ENCODE peak calls at places on chromosome 22, in five cellular contexts. One of them, this sample, is unnamed.

GRCh38 chr22:44256860-44257560 is 55.7 kb downstream of the SHISAL1 start:
- DNase-seq in HCT116: no peak
- DNase-seq in K562: no peak
- DNase-seq in A549: no peak
- DNase-seq in GM23338: no peak
- DNase-seq in this sample: no peak

GRCh38 chr22:30273196-30273595 is 6.5 kb upstream of the OSM start:
- DNase-seq in GM23338: no peak
- DNase-seq in K562: no peak
- DNase-seq in A549: no peak
- DNase-seq in HCT116: no peak
- DNase-seq in this sample: peak

GRCh38 chr22:29932121-29932520 is 49.1 kb downstream of the MTMR3 start:
- DNase-seq in A549: no peak
- DNase-seq in HCT116: no peak
- DNase-seq in GM23338: no peak
- DNase-seq in K562: no peak
- DNase-seq in this sample: no peak

GRCh38 chr22:43281400-43281799 is 61.8 kb downstream of the SCUBE1 start:
- DNase-seq in HCT116: no peak
- DNase-seq in GM23338: no peak
- DNase-seq in A549: no peak
- DNase-seq in K562: no peak
- DNase-seq in this sample: no peak

GRCh38 chr22:24305260-24305692 is 34.6 kb downstream of the SPECC1L start:
- DNase-seq in GM23338: no peak
- DNase-seq in A549: no peak
- DNase-seq in HCT116: no peak
- DNase-seq in K562: no peak
- DNase-seq in this sample: no peak

GRCh38 chr22:27223317-27224177 is 566.2 kb downstream of the MIAT start:
- DNase-seq in A549: peak
- DNase-seq in HCT116: no peak
- DNase-seq in K562: no peak
- DNase-seq in GM23338: no peak
- DNase-seq in this sample: no peak

GRCh38 chr22:46052801-46053562 is 76.0 kb upstream of the WNT7B start:
- DNase-seq in A549: no peak
- DNase-seq in HCT116: no peak
- DNase-seq in GM23338: no peak
- DNase-seq in K562: no peak
- DNase-seq in this sample: no peak

GRCh38 chr22:17269224-17269606 is 50.0 kb upstream of the ADA2 start:
- DNase-seq in A549: no peak
- DNase-seq in HCT116: no peak
- DNase-seq in GM23338: no peak
- DNase-seq in K562: no peak
- DNase-seq in this sample: no peak

GRCh38 chr22:42892571-42893316 is 35.7 kb upstream of the ARFGAP3 start:
- DNase-seq in K562: no peak
- DNase-seq in GM23338: no peak
- DNase-seq in HCT116: no peak
- DNase-seq in A549: no peak
- DNase-seq in this sample: peak

GRCh38 chr22:39068033-39068785 is 8.9 kb upstream of the APOBEC3G start:
- DNase-seq in GM23338: no peak
- DNase-seq in K562: no peak
- DNase-seq in HCT116: no peak
- DNase-seq in A549: no peak
- DNase-seq in this sample: no peak

GRCh38 chr22:36368359-36368983 is 19.3 kb downstream of the MYH9 start:
- DNase-seq in A549: peak
- DNase-seq in K562: peak
- DNase-seq in HCT116: no peak
- DNase-seq in GM23338: peak
- DNase-seq in this sample: no peak
- TF ChIP-seq REST in A549: no peak
- TF ChIP-seq REST in K562: no peak
- TF ChIP-seq REST in HCT116: no peak
- TF ChIP-seq REST in GM23338: no peak
- TF ChIP-seq REST in this sample: no peak

GRCh38 chr22:20055654-20056053 is 24.4 kb upstream of the DGCR8 start:
- DNase-seq in K562: no peak
- DNase-seq in A549: no peak
- DNase-seq in GM23338: no peak
- DNase-seq in HCT116: no peak
- DNase-seq in this sample: no peak
- TF ChIP-seq REST in K562: no peak
- TF ChIP-seq REST in A549: no peak
- TF ChIP-seq REST in GM23338: no peak
- TF ChIP-seq REST in HCT116: no peak
- TF ChIP-seq REST in this sample: no peak

GRCh38 chr22:48098936-48099245 is 1336.4 kb downstream of the TBC1D22A start:
- DNase-seq in K562: no peak
- DNase-seq in A549: no peak
- DNase-seq in HCT116: no peak
- DNase-seq in GM23338: no peak
- DNase-seq in this sample: no peak
- TF ChIP-seq REST in K562: no peak
- TF ChIP-seq REST in A549: no peak
- TF ChIP-seq REST in HCT116: no peak
- TF ChIP-seq REST in GM23338: no peak
- TF ChIP-seq REST in this sample: no peak

DNA sequence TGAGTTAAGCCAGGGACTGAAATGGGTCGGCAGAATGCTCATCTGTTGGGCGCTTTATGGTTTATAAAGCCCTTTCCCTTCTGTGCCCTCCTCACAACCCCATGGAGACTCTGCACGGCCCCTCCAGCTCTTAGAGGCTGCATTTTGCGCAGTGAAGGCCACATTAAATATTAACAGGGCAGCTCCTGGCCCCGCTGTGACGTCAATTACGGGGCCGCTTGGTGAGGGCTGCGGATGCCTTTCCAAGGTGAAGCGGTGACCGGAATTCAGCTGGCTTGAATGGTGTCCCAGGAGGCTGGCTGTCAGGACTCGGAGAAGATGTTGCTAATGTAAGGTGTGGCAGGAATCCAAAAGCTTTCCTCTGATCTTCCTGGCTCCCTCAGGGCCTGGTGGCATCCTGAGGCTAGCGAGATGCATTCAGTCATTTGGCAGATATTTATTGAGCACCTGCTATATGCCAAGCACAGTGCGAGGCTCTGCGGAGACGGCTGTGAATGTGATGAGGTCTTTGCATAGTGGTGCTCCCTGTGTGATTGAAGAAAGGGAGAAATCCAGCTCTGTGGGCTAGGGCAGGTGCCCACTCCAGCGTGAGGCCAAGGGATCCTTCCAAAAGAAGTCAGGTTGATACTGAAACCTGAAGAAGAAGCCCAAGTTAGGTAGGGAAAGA is 10.4 kb upstream of the YWHAH start:
- DNase-seq in GM23338: no peak
- DNase-seq in K562: no peak
- DNase-seq in HCT116: no peak
- DNase-seq in A549: no peak
- DNase-seq in this sample: no peak
- TF ChIP-seq REST in GM23338: no peak
- TF ChIP-seq REST in K562: no peak
- TF ChIP-seq REST in HCT116: no peak
- TF ChIP-seq REST in A549: no peak
- TF ChIP-seq REST in this sample: no peak